ENCODE peak calls at places on chromosomes 2 and 18, in six cellular contexts. One of them, this sample, is unnamed.

GRCh38 chr2:117815946-117816345 is 1.5 kb downstream of the DDX18 start:
- DNase-seq in fibroblast of lung: no peak
- DNase-seq in CD8-positive, alpha-beta T cell: no peak
- DNase-seq in CD8-positive, alpha-beta memory T cell: no peak
- DNase-seq in transverse colon: no peak
- DNase-seq in adrenal gland: no peak
- DNase-seq in this sample: no peak

GRCh38 chr2:100800910-100801309 is 19.0 kb upstream of the NPAS2 start:
- DNase-seq in fibroblast of lung: no peak
- DNase-seq in CD8-positive, alpha-beta T cell: no peak
- DNase-seq in CD8-positive, alpha-beta memory T cell: no peak
- DNase-seq in transverse colon: no peak
- DNase-seq in adrenal gland: no peak
- DNase-seq in this sample: no peak

GRCh38 chr2:109144271-109144670 is 15.3 kb downstream of the SH3RF3 start:
- DNase-seq in fibroblast of lung: no peak
- DNase-seq in CD8-positive, alpha-beta T cell: no peak
- DNase-seq in CD8-positive, alpha-beta memory T cell: no peak
- DNase-seq in transverse colon: no peak
- DNase-seq in adrenal gland: no peak
- DNase-seq in this sample: no peak

GRCh38 chr2:189609853-189610252 is 29.3 kb upstream of the SLC40A1 start:
- DNase-seq in fibroblast of lung: peak; percentile 24
- DNase-seq in CD8-positive, alpha-beta T cell: no peak
- DNase-seq in CD8-positive, alpha-beta memory T cell: no peak
- DNase-seq in transverse colon: no peak
- DNase-seq in adrenal gland: peak; percentile 24
- DNase-seq in this sample: no peak

GRCh38 chr2:73202156-73203054 is at the start of gene NOTO:
- DNase-seq in fibroblast of lung: no peak
- DNase-seq in CD8-positive, alpha-beta T cell: no peak
- DNase-seq in CD8-positive, alpha-beta memory T cell: no peak
- DNase-seq in transverse colon: no peak
- DNase-seq in adrenal gland: peak; percentile 35
- DNase-seq in this sample: no peak

GRCh38 chr2:85926931-85927527 is 38.2 kb upstream of the ST3GAL5 start:
- DNase-seq in fibroblast of lung: no peak
- DNase-seq in CD8-positive, alpha-beta T cell: no peak
- DNase-seq in CD8-positive, alpha-beta memory T cell: no peak
- DNase-seq in transverse colon: no peak
- DNase-seq in adrenal gland: no peak
- DNase-seq in this sample: no peak

GRCh38 chr2:147164563-147164962 is 680.3 kb upstream of the ACVR2A start:
- DNase-seq in fibroblast of lung: no peak
- DNase-seq in CD8-positive, alpha-beta T cell: no peak
- DNase-seq in CD8-positive, alpha-beta memory T cell: no peak
- DNase-seq in transverse colon: no peak
- DNase-seq in adrenal gland: no peak
- DNase-seq in this sample: no peak

GRCh38 chr2:112157472-112157871 is 19.3 kb downstream of the FBLN7 start:
- DNase-seq in fibroblast of lung: no peak
- DNase-seq in CD8-positive, alpha-beta T cell: no peak
- DNase-seq in CD8-positive, alpha-beta memory T cell: no peak
- DNase-seq in transverse colon: no peak
- DNase-seq in adrenal gland: no peak
- DNase-seq in this sample: no peak

GRCh38 chr2:143975216-143975615 is 544.7 kb downstream of the ZEB2 start:
- DNase-seq in fibroblast of lung: no peak
- DNase-seq in CD8-positive, alpha-beta T cell: no peak
- DNase-seq in CD8-positive, alpha-beta memory T cell: no peak
- DNase-seq in transverse colon: no peak
- DNase-seq in adrenal gland: no peak
- DNase-seq in this sample: no peak

GRCh38 chr2:197803033-197803444 is 1.4 kb upstream of the PLCL1 start:
- DNase-seq in fibroblast of lung: peak; percentile 41
- DNase-seq in CD8-positive, alpha-beta T cell: no peak
- DNase-seq in CD8-positive, alpha-beta memory T cell: no peak
- DNase-seq in transverse colon: no peak
- DNase-seq in adrenal gland: no peak
- DNase-seq in this sample: no peak

GRCh38 chr2:44833123-44834069 is 108.1 kb upstream of the SIX3 start:
- DNase-seq in fibroblast of lung: peak; percentile 14
- DNase-seq in CD8-positive, alpha-beta T cell: no peak
- DNase-seq in CD8-positive, alpha-beta memory T cell: no peak
- DNase-seq in transverse colon: no peak
- DNase-seq in adrenal gland: no peak
- DNase-seq in this sample: no peak

GRCh38 chr18:57073516-57074187 is 73.2 kb upstream of the BOD1L2 start:
- DNase-seq in fibroblast of lung: no peak
- DNase-seq in CD8-positive, alpha-beta T cell: no peak
- DNase-seq in CD8-positive, alpha-beta memory T cell: no peak
- DNase-seq in transverse colon: no peak
- DNase-seq in adrenal gland: no peak
- DNase-seq in this sample: no peak

GRCh38 chr18:14104906-14105748 is 27.1 kb downstream of the ZNF519 start:
- DNase-seq in fibroblast of lung: peak; percentile 11
- DNase-seq in CD8-positive, alpha-beta T cell: no peak
- DNase-seq in CD8-positive, alpha-beta memory T cell: no peak
- DNase-seq in transverse colon: no peak
- DNase-seq in adrenal gland: no peak
- DNase-seq in this sample: no peak

GRCh38 chr2:22521620-22522019 is 863.4 kb upstream of the KLHL29 start:
- DNase-seq in fibroblast of lung: no peak
- DNase-seq in CD8-positive, alpha-beta T cell: no peak
- DNase-seq in CD8-positive, alpha-beta memory T cell: no peak
- DNase-seq in transverse colon: no peak
- DNase-seq in adrenal gland: no peak
- DNase-seq in this sample: no peak

GRCh38 chr2:121099329-121100318 is 185.4 kb downstream of the TFCP2L1 start:
- DNase-seq in fibroblast of lung: no peak
- DNase-seq in CD8-positive, alpha-beta T cell: no peak
- DNase-seq in CD8-positive, alpha-beta memory T cell: no peak
- DNase-seq in transverse colon: peak; percentile 45
- DNase-seq in adrenal gland: no peak
- DNase-seq in this sample: peak; percentile 66

GRCh38 chr2:57396364-57397098 is 650.1 kb upstream of the VRK2 start:
- DNase-seq in fibroblast of lung: no peak
- DNase-seq in CD8-positive, alpha-beta T cell: no peak
- DNase-seq in CD8-positive, alpha-beta memory T cell: no peak
- DNase-seq in transverse colon: no peak
- DNase-seq in adrenal gland: no peak
- DNase-seq in this sample: no peak

GRCh38 chr2:168354499-168354898 is 101.6 kb upstream of the CERS6 start:
- DNase-seq in fibroblast of lung: no peak
- DNase-seq in CD8-positive, alpha-beta T cell: no peak
- DNase-seq in CD8-positive, alpha-beta memory T cell: no peak
- DNase-seq in transverse colon: no peak
- DNase-seq in adrenal gland: no peak
- DNase-seq in this sample: no peak

GRCh38 chr2:23567382-23567781 is 182.4 kb downstream of the KLHL29 start:
- DNase-seq in fibroblast of lung: no peak
- DNase-seq in CD8-positive, alpha-beta T cell: no peak
- DNase-seq in CD8-positive, alpha-beta memory T cell: no peak
- DNase-seq in transverse colon: no peak
- DNase-seq in adrenal gland: no peak
- DNase-seq in this sample: no peak

GRCh38 chr2:44810892-44811530 is 130.5 kb upstream of the SIX3 start:
- DNase-seq in fibroblast of lung: no peak
- DNase-seq in CD8-positive, alpha-beta T cell: no peak
- DNase-seq in CD8-positive, alpha-beta memory T cell: no peak
- DNase-seq in transverse colon: no peak
- DNase-seq in adrenal gland: no peak
- DNase-seq in this sample: no peak

GRCh38 chr2:143716527-143716926 is 587.3 kb downstream of the ARHGAP15 start:
- DNase-seq in fibroblast of lung: peak; percentile 76
- DNase-seq in CD8-positive, alpha-beta T cell: no peak
- DNase-seq in CD8-positive, alpha-beta memory T cell: no peak
- DNase-seq in transverse colon: no peak
- DNase-seq in adrenal gland: no peak
- DNase-seq in this sample: no peak

GRCh38 chr18:75544051-75544481 is 116.6 kb upstream of the SMIM21 start:
- DNase-seq in fibroblast of lung: peak; percentile 84
- DNase-seq in CD8-positive, alpha-beta T cell: no peak
- DNase-seq in CD8-positive, alpha-beta memory T cell: no peak
- DNase-seq in transverse colon: no peak
- DNase-seq in adrenal gland: no peak
- DNase-seq in this sample: no peak

GRCh38 chr18:57440331-57441101 is 5.3 kb downstream of the ONECUT2 start:
- DNase-seq in fibroblast of lung: no peak
- DNase-seq in CD8-positive, alpha-beta T cell: no peak
- DNase-seq in CD8-positive, alpha-beta memory T cell: no peak
- DNase-seq in transverse colon: no peak
- DNase-seq in adrenal gland: no peak
- DNase-seq in this sample: no peak

GRCh38 chr2:218406949-218407703 is 7.5 kb downstream of the CTDSP1 start:
- DNase-seq in fibroblast of lung: peak; percentile 56
- DNase-seq in CD8-positive, alpha-beta T cell: peak; percentile 49
- DNase-seq in CD8-positive, alpha-beta memory T cell: peak; percentile 37
- DNase-seq in transverse colon: peak; percentile 79
- DNase-seq in adrenal gland: peak; percentile 66
- DNase-seq in this sample: peak; percentile 81

GRCh38 chr2:3208591-3208990 is 169.0 kb downstream of the EIPR1 start:
- DNase-seq in fibroblast of lung: no peak
- DNase-seq in CD8-positive, alpha-beta T cell: no peak
- DNase-seq in CD8-positive, alpha-beta memory T cell: no peak
- DNase-seq in transverse colon: no peak
- DNase-seq in adrenal gland: no peak
- DNase-seq in this sample: no peak

DNA sequence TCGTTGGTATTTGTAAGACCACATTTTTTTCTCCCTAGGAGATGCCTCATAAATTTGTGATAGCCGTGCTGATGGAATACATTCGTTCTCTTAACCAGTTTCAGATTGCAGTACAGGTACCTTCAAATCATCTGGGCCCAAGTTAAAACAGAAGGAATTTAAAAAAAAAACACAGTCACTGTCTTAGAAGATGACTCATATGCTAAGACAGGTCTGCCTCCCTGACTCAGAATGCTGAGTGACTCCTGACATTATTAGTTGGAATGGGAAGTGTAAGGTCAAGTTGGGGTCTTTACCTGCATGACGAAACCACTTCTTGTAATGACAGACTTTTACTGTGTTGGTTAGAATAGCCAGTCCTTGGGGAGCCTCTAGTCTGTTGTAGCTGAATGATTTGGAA is 26.3 kb downstream of the RMC1 start:
- DNase-seq in fibroblast of lung: peak; percentile 69
- DNase-seq in CD8-positive, alpha-beta T cell: no peak
- DNase-seq in CD8-positive, alpha-beta memory T cell: no peak
- DNase-seq in transverse colon: no peak
- DNase-seq in adrenal gland: no peak
- DNase-seq in this sample: no peak
- H3K36me3 ChIP-seq in fibroblast of lung: peaks cover 23% of the 10 kb centered on the region
- H3K36me3 ChIP-seq in CD8-positive, alpha-beta T cell: peaks cover 61% of the 10 kb centered on the region
- H3K36me3 ChIP-seq in CD8-positive, alpha-beta memory T cell: peaks cover 68% of the 10 kb centered on the region
- H3K36me3 ChIP-seq in transverse colon: no peaks in the 10 kb centered on the region
- H3K36me3 ChIP-seq in adrenal gland: no peaks in the 10 kb centered on the region
- H3K36me3 ChIP-seq in this sample: peaks cover 100% of the 10 kb centered on the region

DNA sequence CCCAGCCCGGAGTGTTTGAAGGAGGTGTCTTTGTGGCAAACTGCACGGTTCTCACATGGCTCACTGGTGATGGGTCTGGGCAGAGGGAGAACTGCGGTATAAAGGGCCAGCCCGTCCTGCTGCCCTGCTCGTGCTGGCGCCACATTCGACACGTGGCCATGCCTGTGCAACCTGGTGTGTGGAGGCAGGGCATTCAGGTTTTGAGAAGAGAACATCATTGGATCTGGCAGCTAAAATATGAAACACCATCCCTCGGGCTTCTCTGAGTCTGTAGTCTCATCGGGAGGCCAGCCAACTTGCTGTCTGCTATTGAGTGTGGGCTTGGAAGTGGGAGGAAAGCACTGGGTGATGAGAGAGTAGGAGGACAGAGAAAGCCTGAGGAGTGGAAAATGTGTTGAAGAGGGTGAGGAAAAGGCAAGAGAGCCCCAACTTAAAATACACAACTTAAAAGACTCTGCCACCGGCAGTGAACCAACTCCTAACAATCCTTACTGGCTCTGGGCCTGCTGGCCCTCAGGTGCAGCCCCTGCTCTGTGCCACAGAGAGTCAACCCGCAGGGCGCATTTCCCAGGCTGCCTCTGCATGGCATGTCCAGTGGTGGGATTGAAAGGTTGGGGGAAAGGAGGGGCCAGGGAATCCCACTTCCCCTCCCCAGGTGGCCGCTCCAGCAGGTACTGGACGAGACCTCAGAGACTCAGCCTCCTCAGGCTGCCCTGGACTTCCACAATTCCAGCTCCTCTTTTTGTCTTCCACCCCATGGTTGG is 112.7 kb upstream of the DLX2 start:
- DNase-seq in fibroblast of lung: peak; percentile 39
- DNase-seq in CD8-positive, alpha-beta T cell: no peak
- DNase-seq in CD8-positive, alpha-beta memory T cell: no peak
- DNase-seq in transverse colon: no peak
- DNase-seq in adrenal gland: no peak
- DNase-seq in this sample: no peak
- H3K4me3 ChIP-seq in fibroblast of lung: no peak overlapping the region
- H3K4me3 ChIP-seq in CD8-positive, alpha-beta T cell: no peak overlapping the region
- H3K4me3 ChIP-seq in CD8-positive, alpha-beta memory T cell: no peak overlapping the region
- H3K4me3 ChIP-seq in transverse colon: no peak overlapping the region
- H3K4me3 ChIP-seq in adrenal gland: no peak overlapping the region
- H3K4me3 ChIP-seq in this sample: no peak overlapping the region

GRCh38 chr2:227180286-227180685 is 15.9 kb downstream of the COL4A3 start:
- DNase-seq in fibroblast of lung: no peak
- DNase-seq in CD8-positive, alpha-beta T cell: no peak
- DNase-seq in CD8-positive, alpha-beta memory T cell: no peak
- DNase-seq in transverse colon: no peak
- DNase-seq in adrenal gland: peak; percentile 88
- DNase-seq in this sample: no peak
- H3K27ac ChIP-seq in fibroblast of lung: no peak overlapping the region
- H3K27ac ChIP-seq in CD8-positive, alpha-beta T cell: no peak overlapping the region
- H3K27ac ChIP-seq in CD8-positive, alpha-beta memory T cell: no peak overlapping the region
- H3K27ac ChIP-seq in transverse colon: no peak overlapping the region
- H3K27ac ChIP-seq in adrenal gland: peak overlapping the region; percentile 89
- H3K27ac ChIP-seq in this sample: no peak overlapping the region

GRCh38 chr2:37096568-37096967 is 12.2 kb downstream of the GPATCH11 start:
- DNase-seq in fibroblast of lung: no peak
- DNase-seq in CD8-positive, alpha-beta T cell: no peak
- DNase-seq in CD8-positive, alpha-beta memory T cell: no peak
- DNase-seq in transverse colon: no peak
- DNase-seq in adrenal gland: no peak
- DNase-seq in this sample: no peak
- H3K36me3 ChIP-seq in fibroblast of lung: peaks cover 3% of the 10 kb centered on the region
- H3K36me3 ChIP-seq in CD8-positive, alpha-beta T cell: peaks cover 29% of the 10 kb centered on the region
- H3K36me3 ChIP-seq in CD8-positive, alpha-beta memory T cell: peaks cover 17% of the 10 kb centered on the region
- H3K36me3 ChIP-seq in transverse colon: no peaks in the 10 kb centered on the region
- H3K36me3 ChIP-seq in adrenal gland: no peaks in the 10 kb centered on the region
- H3K36me3 ChIP-seq in this sample: peaks cover 84% of the 10 kb centered on the region

DNA sequence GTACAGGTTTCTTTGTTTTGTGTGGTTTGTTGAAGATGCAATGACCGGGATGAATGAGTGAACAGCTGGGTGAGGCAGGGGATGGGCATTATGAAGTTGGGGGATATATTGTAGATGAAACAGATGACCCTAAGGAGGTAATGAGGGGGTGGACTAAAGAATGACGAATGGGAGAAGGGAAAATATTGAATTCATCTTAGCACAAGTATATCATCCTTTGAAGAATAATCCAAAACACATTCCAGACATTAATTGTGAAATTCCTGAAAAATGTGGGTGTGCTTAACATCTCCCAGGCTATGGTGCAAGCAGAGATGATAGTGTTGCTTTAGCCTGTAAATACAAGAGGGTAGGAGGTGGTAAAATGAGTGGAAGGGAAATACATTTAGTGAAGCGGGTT is 5.8 kb downstream of the CRIM1 start:
- DNase-seq in fibroblast of lung: peak; percentile 69
- DNase-seq in CD8-positive, alpha-beta T cell: no peak
- DNase-seq in CD8-positive, alpha-beta memory T cell: no peak
- DNase-seq in transverse colon: no peak
- DNase-seq in adrenal gland: no peak
- DNase-seq in this sample: no peak
- H3K4me3 ChIP-seq in fibroblast of lung: peak overlapping the region; percentile 7
- H3K4me3 ChIP-seq in CD8-positive, alpha-beta T cell: no peak overlapping the region
- H3K4me3 ChIP-seq in CD8-positive, alpha-beta memory T cell: no peak overlapping the region
- H3K4me3 ChIP-seq in transverse colon: no peak overlapping the region
- H3K4me3 ChIP-seq in adrenal gland: no peak overlapping the region
- H3K4me3 ChIP-seq in this sample: no peak overlapping the region